ENCODE peak calls at places on chromosomes 16 and 17, in four cellular contexts. N is COLO829; Y is KBM-7; L is activated CD4-positive, alpha-beta T cell treated with anti-CD3 and anti-CD28 coated beads, Interleukin-2, amount 10 ng/mL, durations not matched to agents 7 days and 5 days. S is an unnamed sample.

GRCh38 chr16:10668322-10669045 is 26.2 kb downstream of the TEKT5 start:
- DNase-seq in N (peak), Y (peak), L (no peak), S (no peak)

GRCh38 chr16:81214745-81215166 is 23.7 kb upstream of the BCO1 start:
- DNase-seq in N (no peak), Y (no peak), L (no peak), S (no peak)

GRCh38 chr16:54193013-54193655 is 93.5 kb downstream of the IRX3 start:
- DNase-seq in N (no peak), Y (no peak), L (no peak), S (no peak)

GRCh38 chr16:58325941-58326340 is 31.1 kb upstream of the PRSS54 start:
- DNase-seq in N (no peak), Y (no peak), L (no peak), S (no peak)

GRCh38 chr17:29615492-29616299 is 7.0 kb downstream of the CORO6 start:
- DNase-seq in N (peak), Y (no peak), L (peak), S (peak)

GRCh38 chr16:10987361-10988163 is 43.2 kb downstream of the CLEC16A start:
- DNase-seq in N (peak), Y (no peak), L (peak), S (no peak)

GRCh38 chr16:1001096-1001495 is 19.5 kb downstream of the SOX8 start:
- DNase-seq in N (no peak), Y (no peak), L (no peak), S (no peak)

GRCh38 chr17:77098884-77099545 is 41.8 kb upstream of the SEC14L1 start:
- DNase-seq in N (peak), Y (peak), L (no peak), S (no peak)

GRCh38 chr17:59651346-59651745 is 31.7 kb downstream of the CLTC start:
- DNase-seq in N (no peak), Y (no peak), L (peak), S (no peak)

GRCh38 chr17:28612936-28613872 is 781 bp downstream of the RSKR start:
- DNase-seq in N (peak), Y (peak), L (peak), S (no peak)

GRCh38 chr17:48505788-48506187 is 25.0 kb downstream of the HOXB1 start:
- DNase-seq in N (peak), Y (peak), L (peak), S (no peak)

GRCh38 chr17:4072487-4073157 is 70.2 kb downstream of the ZZEF1 start:
- DNase-seq in N (no peak), Y (no peak), L (no peak), S (no peak)

GRCh38 chr17:37322826-37323561 is 52.8 kb upstream of the C17orf78 start:
- DNase-seq in N (no peak), Y (no peak), L (no peak), S (no peak)

GRCh38 chr17:6204203-6204722 is 134.1 kb downstream of the WSCD1 start:
- DNase-seq in N (no peak), Y (no peak), L (no peak), S (no peak)

GRCh38 chr17:73011016-73011486 is 81.4 kb downstream of the SLC39A11 start:
- DNase-seq in N (no peak), Y (peak), L (peak), S (no peak)

GRCh38 chr16:68037820-68038597 is 14.9 kb downstream of the DUS2 start:
- DNase-seq in N (no peak), Y (peak), L (no peak), S (no peak)

GRCh38 chr16:89103781-89104180 is 10.1 kb downstream of the ACSF3 start:
- DNase-seq in N (no peak), Y (no peak), L (no peak), S (no peak)

GRCh38 chr17:39671651-39672521 is 3.6 kb downstream of the PNMT start:
- DNase-seq in N (no peak), Y (no peak), L (no peak), S (no peak)

GRCh38 chr16:3656491-3657468 is 2.3 kb downstream of the DNASE1 start:
- DNase-seq in N (no peak), Y (no peak), L (no peak), S (peak)

GRCh38 chr16:81608515-81609209 is 164.1 kb downstream of the CMIP start:
- DNase-seq in N (no peak), Y (peak), L (no peak), S (no peak)

GRCh38 chr16:89052191-89052787 is 41.4 kb upstream of the ACSF3 start:
- DNase-seq in N (no peak), Y (no peak), L (no peak), S (no peak)

GRCh38 chr17:48526986-48527741 is 3.6 kb downstream of the HOXB1 start:
- DNase-seq in N (no peak), Y (no peak), L (no peak), S (no peak)

GRCh38 chr17:62718420-62718819 is 89.7 kb downstream of the MARCHF10 start:
- DNase-seq in N (no peak), Y (no peak), L (no peak), S (no peak)

GRCh38 chr16:64417711-64418227 is 704.1 kb downstream of the CDH11 start:
- DNase-seq in N (no peak), Y (no peak), L (no peak), S (no peak)

GRCh38 chr16:6695666-6696065 is 637.0 kb upstream of the RBFOX1 start:
- DNase-seq in N (no peak), Y (no peak), L (no peak), S (no peak)

GRCh38 chr16:89828199-89828869 is at the start of gene SPIRE2:
- DNase-seq in N (peak), Y (peak), L (peak), S (peak)